ENCODE peak calls at places on chromosomes 2 and 18, in four cellular contexts. Z, C, Q and V are unnamed samples.

GRCh38 chr2:11411768-11412448 is 54.1 kb downstream of the E2F6 start:
- DNase-seq in C (peak; percentile 46), Q (peak; percentile 68), Z (no peak), V (peak; percentile 40)

GRCh38 chr2:21413082-21413481 is 289.3 kb downstream of the TDRD15 start:
- DNase-seq in C (no peak), Q (no peak), Z (no peak), V (no peak)

GRCh38 chr2:117771969-117772630 is 42.4 kb upstream of the DDX18 start:
- DNase-seq in C (no peak), Z (no peak), Q (no peak), V (peak; percentile 14)

GRCh38 chr18:79229451-79229850 is 160.3 kb downstream of the ATP9B start:
- DNase-seq in Z (no peak), Q (no peak), C (no peak), V (no peak)

GRCh38 chr18:1914489-1914888 is 656.8 kb downstream of the METTL4 start:
- DNase-seq in Z (no peak), Q (peak; percentile 4), C (peak; percentile 65), V (no peak)

GRCh38 chr2:12897181-12897580 is 180.4 kb downstream of the TRIB2 start:
- DNase-seq in C (no peak), Z (no peak), Q (no peak), V (no peak)

GRCh38 chr2:127094509-127095366 is 12.2 kb downstream of the BIN1 start:
- DNase-seq in Q (peak; percentile 34), Z (no peak), C (no peak), V (no peak)

GRCh38 chr2:10617241-10617640 is 72.5 kb downstream of the NOL10 start:
- DNase-seq in C (no peak), Q (no peak), Z (no peak), V (no peak)

GRCh38 chr2:43898134-43898957 is 59.6 kb downstream of the ABCG8 start:
- DNase-seq in Q (peak; percentile 64), Z (no peak), C (no peak), V (no peak)

GRCh38 chr18:77084757-77085035 is 47.9 kb downstream of the MBP start:
- DNase-seq in C (no peak), Z (no peak), Q (no peak), V (no peak)

GRCh38 chr2:46034535-46034934 is 262.7 kb upstream of the EPAS1 start:
- DNase-seq in Z (no peak), C (no peak), Q (peak; percentile 8), V (no peak)

GRCh38 chr2:26968001-26968400 is 2.4 kb upstream of the MAPRE3 start:
- DNase-seq in Q (no peak), C (no peak), Z (no peak), V (no peak)

GRCh38 chr2:106885981-106886915 is at the start of gene ST6GAL2:
- DNase-seq in C (peak; percentile 50), Z (no peak), Q (peak; percentile 17), V (peak; percentile 21)

GRCh38 chr2:128379021-128380005 is 60.6 kb upstream of the HS6ST1 start:
- DNase-seq in Z (no peak), C (peak; percentile 27), Q (no peak), V (no peak)

GRCh38 chr18:26549486-26550435 is 1.4 kb upstream of the KCTD1 start:
- DNase-seq in Z (no peak), Q (peak; percentile 66), C (peak; percentile 60), V (peak; percentile 35)

GRCh38 chr2:111705206-111705605 is 178.8 kb downstream of the ANAPC1 start:
- DNase-seq in Z (no peak), C (no peak), Q (no peak), V (no peak)

GRCh38 chr2:75994759-75995158 is 284.0 kb upstream of the GCFC2 start:
- DNase-seq in C (peak; percentile 59), Q (peak; percentile 12), Z (no peak), V (no peak)

GRCh38 chr18:48607049-48607984 is 68.5 kb downstream of the CTIF start:
- DNase-seq in Q (no peak), Z (no peak), C (no peak), V (no peak)

GRCh38 chr2:84905181-84906107 is at the start of gene TMSB10:
- DNase-seq in C (peak; percentile 74), Q (peak; percentile 90), Z (no peak), V (peak; percentile 77)

GRCh38 chr2:66714651-66715050 is 279.7 kb downstream of the MEIS1 start:
- DNase-seq in C (no peak), Q (no peak), Z (no peak), V (no peak)

GRCh38 chr2:129922571-129923264 is 56.7 kb upstream of the RAB6C start:
- DNase-seq in C (no peak), Q (no peak), Z (no peak), V (no peak)

GRCh38 chr2:120308038-120308910 is 37.7 kb upstream of the INHBB start:
- DNase-seq in C (no peak), Z (no peak), Q (no peak), V (no peak)

GRCh38 chr2:3553946-3554345 is 4.2 kb downstream of the RNASEH1 start:
- DNase-seq in Q (no peak), Z (no peak), C (no peak), V (no peak)

GRCh38 chr18:44922968-44923367 is 242.3 kb downstream of the SETBP1 start:
- DNase-seq in C (no peak), Z (no peak), Q (no peak), V (no peak)

GRCh38 chr18:79405019-79405780 is 9.5 kb downstream of the NFATC1 start:
- DNase-seq in Q (no peak), C (no peak), Z (no peak), V (no peak)

GRCh38 chr18:62281684-62282083 is 43.4 kb upstream of the TNFRSF11A start:
- DNase-seq in C (no peak), Q (no peak), Z (no peak), V (no peak)